ENCODE peak calls at places on chromosomes 5 and 9, in eight cellular contexts. T is HCT116, X is GM23248, C is PC-3, Y is mesendoderm, D is IMR-90, Z is SK-N-SH, R is neural progenitor cell. W is an unnamed sample.

GRCh38 chr5:81579525-81579924 is 171.4 kb downstream of the SSBP2 start:
- DNase-seq in T (no peak), X (peak), C (no peak), Y (no peak), D (peak), Z (peak), R (no peak), W (no peak)

GRCh38 chr5:168291961-168292782 is 727 bp downstream of the WWC1 start:
- DNase-seq in T (no peak), X (peak), C (no peak), Y (peak), D (peak), Z (peak), R (peak), W (peak)

GRCh38 chr5:5492087-5492933 is 69.8 kb downstream of the ICE1 start:
- DNase-seq in T (peak), X (peak), C (peak), Y (peak), D (peak), Z (peak), R (peak), W (peak)

GRCh38 chr5:119191944-119192343 is 121.1 kb downstream of the DMXL1 start:
- DNase-seq in T (no peak), X (no peak), C (no peak), Y (no peak), D (no peak), Z (no peak), R (no peak), W (no peak)

GRCh38 chr5:145237843-145238242 is 597.3 kb downstream of the PRELID2 start:
- DNase-seq in T (peak), X (peak), C (peak), Y (peak), D (peak), Z (peak), R (peak), W (peak)

GRCh38 chr5:2711446-2712425 is 39.7 kb downstream of the IRX2 start:
- DNase-seq in T (no peak), X (no peak), C (no peak), Y (no peak), D (no peak), Z (no peak), R (peak), W (no peak)

GRCh38 chr5:39100851-39101396 is 26.7 kb upstream of the RICTOR start:
- DNase-seq in T (no peak), X (peak), C (peak), Y (peak), D (peak), Z (no peak), R (no peak), W (peak)

GRCh38 chr5:60495644-60496520 is 204.1 kb downstream of the DEPDC1B start:
- DNase-seq in T (no peak), X (no peak), C (peak), Y (no peak), D (no peak), Z (no peak), R (no peak), W (no peak)

GRCh38 chr9:3224931-3225330 is 300.9 kb downstream of the RFX3 start:
- DNase-seq in T (no peak), X (no peak), C (no peak), Y (no peak), D (no peak), Z (no peak), R (no peak), W (no peak)

GRCh38 chr5:14767942-14768837 is 103.4 kb downstream of the ANKH start:
- DNase-seq in T (no peak), X (no peak), C (peak), Y (no peak), D (no peak), Z (no peak), R (no peak), W (no peak)

GRCh38 chr5:123992641-123993040 is 480.7 kb downstream of the CSNK1G3 start:
- DNase-seq in T (no peak), X (no peak), C (no peak), Y (peak), D (no peak), Z (no peak), R (no peak), W (peak)

GRCh38 chr5:111548992-111549649 is 36.8 kb upstream of the STARD4 start:
- DNase-seq in T (no peak), X (peak), C (peak), Y (peak), D (peak), Z (no peak), R (no peak), W (no peak)

GRCh38 chr9:121748080-121748479 is 96.6 kb downstream of the DAB2IP start:
- DNase-seq in T (no peak), X (peak), C (no peak), Y (no peak), D (peak), Z (no peak), R (no peak), W (no peak)

GRCh38 chr5:172641359-172642045 is 439 bp downstream of the NEURL1B start:
- DNase-seq in T (no peak), X (no peak), C (no peak), Y (no peak), D (no peak), Z (peak), R (peak), W (no peak)

GRCh38 chr5:147911427-147911826 is 5.1 kb upstream of the C5orf46 start:
- DNase-seq in T (no peak), X (no peak), C (no peak), Y (no peak), D (no peak), Z (no peak), R (no peak), W (no peak)

GRCh38 chr9:138096192-138096845 is 218.7 kb downstream of the CACNA1B start:
- DNase-seq in T (no peak), X (no peak), C (no peak), Y (no peak), D (no peak), Z (no peak), R (no peak), W (no peak)

GRCh38 chr9:136696502-136696901 is 9.2 kb upstream of the AGPAT2 start:
- DNase-seq in T (no peak), X (no peak), C (no peak), Y (no peak), D (no peak), Z (no peak), R (no peak), W (no peak)

GRCh38 chr5:142601432-142601831 is 84.5 kb downstream of the FGF1 start:
- DNase-seq in T (no peak), X (peak), C (no peak), Y (peak), D (no peak), Z (no peak), R (peak), W (no peak)

GRCh38 chr5:89878140-89878570 is 531.4 kb downstream of the CETN3 start:
- DNase-seq in T (peak), X (peak), C (peak), Y (peak), D (peak), Z (no peak), R (peak), W (peak)

GRCh38 chr9:13264788-13265187 is 14.7 kb downstream of the MPDZ start:
- DNase-seq in T (no peak), X (peak), C (no peak), Y (no peak), D (no peak), Z (no peak), R (no peak), W (peak)

GRCh38 chr9:127778280-127779135 is at the start of gene SH2D3C:
- DNase-seq in T (no peak), X (no peak), C (no peak), Y (no peak), D (no peak), Z (no peak), R (no peak), W (no peak)

GRCh38 chr9:83384214-83384613 is 154.0 kb downstream of the FRMD3 start:
- DNase-seq in T (no peak), X (no peak), C (no peak), Y (no peak), D (no peak), Z (peak), R (no peak), W (no peak)

GRCh38 chr9:70303268-70303667 is 44.5 kb downstream of the SMC5 start:
- DNase-seq in T (no peak), X (peak), C (peak), Y (no peak), D (peak), Z (no peak), R (no peak), W (no peak)

GRCh38 chr9:124222918-124223720 is 34.6 kb upstream of the NEK6 start:
- DNase-seq in T (no peak), X (peak), C (peak), Y (no peak), D (peak), Z (no peak), R (no peak), W (no peak)

GRCh38 chr5:141508808-141509611 is 20.1 kb downstream of the PCDHGC5 start:
- DNase-seq in T (no peak), X (peak), C (peak), Y (peak), D (peak), Z (peak), R (peak), W (peak)

GRCh38 chr5:16577677-16578076 is 39.1 kb downstream of the RETREG1 start:
- DNase-seq in T (no peak), X (no peak), C (no peak), Y (peak), D (no peak), Z (no peak), R (no peak), W (no peak)

GRCh38 chr9:87546704-87547103 is 49.0 kb downstream of the DAPK1 start:
- DNase-seq in T (no peak), X (peak), C (no peak), Y (no peak), D (no peak), Z (no peak), R (no peak), W (peak)

GRCh38 chr9:81665514-81665838 is 23.9 kb downstream of the TLE1 start:
- DNase-seq in T (no peak), X (no peak), C (no peak), Y (peak), D (no peak), Z (no peak), R (peak), W (peak)

GRCh38 chr5:137563646-137564474 is 64.7 kb upstream of the SPOCK1 start:
- DNase-seq in T (no peak), X (peak), C (no peak), Y (peak), D (peak), Z (peak), R (no peak), W (peak)

GRCh38 chr9:89477811-89478583 is 19.9 kb downstream of the SEMA4D start:
- DNase-seq in T (no peak), X (no peak), C (peak), Y (no peak), D (peak), Z (no peak), R (no peak), W (peak)

GRCh38 chr5:153256-153655 is 38.0 kb upstream of the LRRC14B start:
- DNase-seq in T (no peak), X (peak), C (peak), Y (no peak), D (peak), Z (no peak), R (no peak), W (peak)

GRCh38 chr9:21153688-21154608 is 12.3 kb upstream of the IFNW1 start:
- DNase-seq in T (peak), X (peak), C (peak), Y (peak), D (peak), Z (peak), R (peak), W (peak)
- H3K9ac ChIP-seq in T (no peak), X (no peak), C (no peak), Y (no peak), D (no peak), Z (no peak), R (no peak), W (no peak)

GRCh38 chr5:67510204-67510603 is 313.6 kb upstream of the CD180 start:
- DNase-seq in T (no peak), X (no peak), C (peak), Y (no peak), D (no peak), Z (no peak), R (no peak), W (no peak)

GRCh38 chr5:67512758-67513157 is 316.2 kb upstream of the CD180 start:
- DNase-seq in T (no peak), X (no peak), C (no peak), Y (no peak), D (no peak), Z (no peak), R (no peak), W (no peak)

GRCh38 chr5:67511911-67512310 is 315.3 kb upstream of the CD180 start:
- DNase-seq in T (no peak), X (no peak), C (no peak), Y (no peak), D (no peak), Z (no peak), R (no peak), W (no peak)

GRCh38 chr5:67515020-67515689 is 318.6 kb upstream of the CD180 start:
- DNase-seq in T (no peak), X (no peak), C (no peak), Y (no peak), D (no peak), Z (no peak), R (no peak), W (no peak)

DNA sequence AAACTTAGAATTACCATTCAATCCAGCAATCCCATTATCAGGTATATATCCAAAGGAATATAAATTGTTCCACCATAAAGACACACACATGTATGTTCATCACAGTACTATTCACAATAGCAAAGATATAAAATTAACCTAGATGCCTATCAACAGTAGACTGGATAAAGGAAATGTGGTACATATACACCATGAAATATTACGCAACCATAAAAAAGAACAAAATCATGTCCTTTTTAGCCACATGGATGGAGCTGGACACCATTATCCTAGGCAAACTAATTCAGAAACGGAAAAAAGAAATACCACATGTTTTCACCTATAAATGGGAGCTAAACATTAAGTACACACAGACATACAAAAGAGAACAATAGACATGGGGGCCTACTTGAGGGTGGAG is 312.8 kb upstream of the CD180 start:
- DNase-seq in T (no peak), X (no peak), C (no peak), Y (no peak), D (no peak), Z (no peak), R (no peak), W (no peak)
- H3K4me2 ChIP-seq in T (no peak), X (no peak), C (no peak), Y (no peak), D (no peak), Z (no peak), R (no peak), W (no peak)

GRCh38 chr5:136030252-136030651 is 1.5 kb downstream of the TGFBI start:
- DNase-seq in T (no peak), X (no peak), C (no peak), Y (no peak), D (no peak), Z (peak), R (no peak), W (no peak)
- H3K4me3 ChIP-seq in T (no peak), X (peak), C (no peak), Y (no peak), D (peak), Z (peak), R (no peak), W (peak)

GRCh38 chr5:42811591-42812392 is at the start of gene SELENOP:
- DNase-seq in T (peak), X (peak), C (peak), Y (peak), D (no peak), Z (no peak), R (peak), W (no peak)

GRCh38 chr5:42810905-42811590 is 644 bp downstream of the SELENOP start:
- DNase-seq in T (no peak), X (peak), C (no peak), Y (no peak), D (no peak), Z (no peak), R (no peak), W (no peak)

GRCh38 chr5:42813533-42813932 is 1.8 kb upstream of the SELENOP start:
- DNase-seq in T (no peak), X (no peak), C (no peak), Y (peak), D (no peak), Z (no peak), R (peak), W (no peak)

GRCh38 chr5:42808888-42809611 is 2.6 kb downstream of the SELENOP start:
- DNase-seq in T (no peak), X (no peak), C (no peak), Y (no peak), D (no peak), Z (no peak), R (no peak), W (no peak)

DNA sequence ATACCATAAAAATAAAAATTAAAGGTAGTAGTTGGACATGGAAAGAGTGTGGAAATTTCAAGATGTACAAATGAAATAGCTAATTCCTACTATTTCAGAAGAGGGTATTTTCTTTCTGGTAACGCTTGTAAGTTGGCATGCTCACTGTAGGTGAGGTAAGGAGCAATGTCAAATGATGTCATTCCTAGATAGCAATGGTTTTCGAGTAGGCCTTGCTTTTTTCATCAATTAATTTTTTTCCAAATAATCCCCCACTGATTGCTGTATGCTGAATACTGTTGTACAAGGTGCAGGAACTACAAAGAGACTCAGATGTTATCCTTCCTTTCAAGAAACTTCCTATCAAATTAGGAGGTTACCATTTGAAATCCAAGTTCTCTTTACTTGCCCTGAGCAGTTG is 928 bp upstream of the SELENOP start:
- DNase-seq in T (no peak), X (no peak), C (no peak), Y (no peak), D (no peak), Z (no peak), R (no peak), W (no peak)
- H3K9ac ChIP-seq in T (no peak), X (no peak), C (no peak), Y (no peak), D (no peak), Z (no peak), R (no peak), W (no peak)

DNA sequence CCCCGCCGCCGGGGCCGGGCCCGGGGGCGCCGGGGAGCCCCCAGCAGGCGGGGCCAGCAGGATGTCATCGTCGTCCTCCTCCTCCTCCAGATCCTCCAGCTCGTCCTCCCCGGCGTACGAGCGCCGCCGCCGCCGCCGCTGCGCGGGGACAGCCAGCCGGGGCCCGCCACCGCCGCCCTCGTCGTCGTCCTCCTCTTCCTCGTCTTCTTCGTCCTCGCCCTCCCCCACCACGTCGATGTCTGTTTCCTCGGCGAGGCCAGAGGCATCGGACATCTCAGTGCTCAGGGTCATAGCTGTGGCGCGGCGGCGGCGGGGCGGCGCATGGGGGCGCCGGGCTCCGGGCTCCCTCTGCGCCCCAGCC is 525 bp downstream of the FOXD1 start:
- DNase-seq in T (no peak), X (no peak), C (no peak), Y (peak), D (no peak), Z (peak), R (peak), W (no peak)
- H3K4me2 ChIP-seq in T (peak), X (no peak), C (peak), Y (peak), D (peak), Z (no peak), R (peak), W (peak)